ENCODE peak calls at places on chromosomes 6 and 20, in four cellular contexts. V is CD8-positive, alpha-beta T cell; N is dorsolateral prefrontal cortex; P is transverse colon. J is an unnamed sample.

GRCh38 chr6:50030777-50031562 is 9.2 kb upstream of the DEFB110 start:
- DNase-seq in P (no peak), N (no peak), V (no peak), J (no peak)

GRCh38 chr6:124962617-124963415 is 579 bp downstream of the RNF217 start:
- DNase-seq in N (peak; percentile 51), V (no peak), P (peak; percentile 49), J (peak; percentile 70)

GRCh38 chr6:20069130-20069529 is 143.1 kb downstream of the MBOAT1 start:
- DNase-seq in P (no peak), V (no peak), N (no peak), J (no peak)

GRCh38 chr6:135909737-135910387 is 58.4 kb downstream of the PDE7B start:
- DNase-seq in P (peak; percentile 39), N (no peak), V (peak; percentile 67), J (peak; percentile 59)

GRCh38 chr6:7078856-7079255 is 28.9 kb upstream of the RREB1 start:
- DNase-seq in P (no peak), V (no peak), N (no peak), J (no peak)

GRCh38 chr6:12058164-12058926 is 46.2 kb downstream of the HIVEP1 start:
- DNase-seq in N (no peak), V (no peak), P (no peak), J (no peak)

GRCh38 chr20:1874534-1875168 is 20.6 kb upstream of the SIRPA start:
- DNase-seq in P (no peak), V (no peak), N (no peak), J (peak; percentile 83)

GRCh38 chr20:60851826-60852704 is 400.0 kb upstream of the CDH4 start:
- DNase-seq in N (no peak), P (no peak), V (no peak), J (no peak)

GRCh38 chr20:62030834-62031434 is 34.7 kb downstream of the TAF4 start:
- DNase-seq in V (peak; percentile 36), N (no peak), P (no peak), J (peak; percentile 58)

GRCh38 chr20:4216142-4216735 is 200.9 kb upstream of the RNF24 start:
- DNase-seq in P (no peak), V (no peak), N (no peak), J (no peak)

GRCh38 chr20:24672181-24672880 is 202.9 kb downstream of the SYNDIG1 start:
- DNase-seq in V (no peak), P (no peak), N (no peak), J (no peak)

GRCh38 chr6:47335456-47335855 is 25.8 kb upstream of the TNFRSF21 start:
- DNase-seq in V (no peak), N (no peak), P (no peak), J (no peak)

GRCh38 chr20:44695295-44696230 is 19.6 kb upstream of the CCN5 start:
- DNase-seq in V (no peak), P (no peak), N (no peak), J (no peak)

GRCh38 chr6:108083349-108083748 is 8.8 kb upstream of the OSTM1 start:
- DNase-seq in V (no peak), P (no peak), N (no peak), J (no peak)

GRCh38 chr6:125957845-125958244 is 1.3 kb downstream of the HINT3 start:
- DNase-seq in V (no peak), N (peak; percentile 26), P (peak; percentile 24), J (no peak)

GRCh38 chr6:95143408-95144180 is 433.7 kb upstream of the MANEA start:
- DNase-seq in V (no peak), P (no peak), N (no peak), J (no peak)

GRCh38 chr20:37265152-37265551 is 3.5 kb upstream of the GHRH start:
- DNase-seq in V (no peak), P (no peak), N (no peak), J (no peak)

GRCh38 chr6:14384175-14384949 is 266.8 kb downstream of the CD83 start:
- DNase-seq in P (no peak), N (no peak), V (no peak), J (no peak)

GRCh38 chr6:108598316-108598863 is 37.7 kb downstream of the FOXO3 start:
- DNase-seq in N (no peak), V (no peak), P (no peak), J (no peak)

GRCh38 chr20:3222635-3223600 is 13.6 kb downstream of the ITPA start:
- DNase-seq in N (no peak), P (no peak), V (peak; percentile 56), J (peak; percentile 56)

GRCh38 chr6:85561750-85562357 is 31.8 kb downstream of the SNX14 start:
- DNase-seq in P (no peak), V (no peak), N (no peak), J (no peak)

GRCh38 chr20:57080796-57081195 is 185.6 kb downstream of the BMP7 start:
- DNase-seq in N (no peak), P (no peak), V (no peak), J (no peak)

GRCh38 chr6:31776961-31777666 is at the start of gene VWA7:
- DNase-seq in N (peak; percentile 24), V (peak; percentile 64), P (peak; percentile 87), J (peak; percentile 58)

GRCh38 chr6:105022416-105022815 is 65.5 kb downstream of the LIN28B start:
- DNase-seq in N (no peak), V (no peak), P (no peak), J (no peak)

GRCh38 chr20:40628877-40629276 is 60.2 kb downstream of the MAFB start:
- DNase-seq in N (no peak), V (no peak), P (no peak), J (no peak)

GRCh38 chr6:81847866-81848265 is 95.4 kb upstream of the TENT5A start:
- DNase-seq in N (no peak), P (no peak), V (no peak), J (no peak)

GRCh38 chr6:28606424-28607391 is 81.0 kb downstream of the GPX5 start:
- DNase-seq in N (peak; percentile 55), V (no peak), P (no peak), J (no peak)
- TF ChIP-seq CTCF in N (no peak), V (no peak), P (no peak), J (no peak)

DNA sequence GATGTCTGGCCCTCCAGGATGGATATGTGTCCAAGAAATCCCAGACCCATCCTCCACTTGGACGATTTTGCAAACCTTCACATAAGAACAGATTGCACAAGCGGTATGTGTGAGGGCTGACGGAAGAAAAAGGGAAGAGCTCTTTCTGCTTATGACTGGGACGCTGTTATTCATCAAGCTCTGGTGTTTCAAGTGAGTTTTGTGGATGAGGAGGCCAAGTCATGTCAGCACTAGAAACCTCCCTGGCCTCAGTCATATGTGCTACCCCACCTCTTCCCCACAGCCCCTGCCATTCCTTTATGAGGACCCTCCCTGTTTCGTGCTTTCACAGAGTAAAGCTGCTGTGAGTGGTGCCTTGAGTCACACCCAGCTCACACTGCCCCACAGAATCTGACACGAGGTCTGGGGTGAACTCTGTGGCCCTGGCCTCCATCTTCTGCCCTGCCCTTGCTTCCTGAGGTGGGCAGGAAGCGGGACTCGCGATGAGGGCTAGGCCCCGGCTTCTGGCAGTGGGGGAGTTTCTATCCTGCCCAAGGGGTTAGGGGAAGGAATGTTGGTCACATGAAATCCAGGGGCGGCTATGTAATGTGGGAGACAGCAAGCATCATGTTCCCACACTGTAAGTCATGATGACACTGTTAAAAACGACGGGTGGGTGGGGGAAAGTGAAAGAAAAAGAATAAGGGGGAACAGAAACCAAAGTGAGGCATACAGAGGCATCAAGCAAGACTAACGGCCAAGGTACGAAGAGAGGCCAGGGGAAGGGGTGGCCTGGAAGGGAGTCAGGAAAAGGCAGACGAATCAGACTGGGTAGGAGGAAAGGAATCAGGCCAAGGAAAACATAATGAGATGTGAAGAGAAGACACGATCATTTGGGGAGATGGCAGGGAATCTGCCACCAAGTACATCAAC is 78.1 kb downstream of the PRDM1 start:
- DNase-seq in P (peak; percentile 46), N (peak; percentile 6), V (no peak), J (peak; percentile 73)
- TF ChIP-seq CTCF in P (no peak), N (no peak), V (no peak), J (no peak)

GRCh38 chr6:161242779-161243693 is 30.8 kb downstream of the AGPAT4 start:
- DNase-seq in V (peak; percentile 65), P (no peak), N (peak; percentile 63), J (no peak)
- TF ChIP-seq CTCF in V (no peak), P (no peak), N (no peak), J (no peak)

GRCh38 chr6:103729658-103730057 is 1130.1 kb downstream of the HACE1 start:
- DNase-seq in V (no peak), P (no peak), N (no peak), J (no peak)
- TF ChIP-seq CTCF in V (no peak), P (no peak), N (no peak), J (no peak)

GRCh38 chr6:148528292-148528691 is 185.7 kb downstream of the SASH1 start:
- DNase-seq in P (no peak), V (no peak), N (peak; percentile 14), J (no peak)
- TF ChIP-seq CTCF in P (no peak), V (no peak), N (peak; percentile 67), J (no peak)

J was measured in Peyer's patch.